ENCODE peak calls at places on chromosomes 3 and 15, in eight cellular contexts. I, H, A, F, W, K, V and N are unnamed samples.

GRCh38 chr15:69304176-69304533 is 5.4 kb downstream of the PAQR5 start:
- DNase-seq in I (peak), H (no peak), A (no peak), F (no peak), W (peak), K (no peak), V (no peak), N (peak)

GRCh38 chr15:101156509-101157159 is 95.2 kb downstream of the CHSY1 start:
- DNase-seq in I (no peak), H (no peak), A (no peak), F (no peak), W (no peak), K (peak), V (no peak), N (no peak)

GRCh38 chr15:70867911-70868467 is 14.0 kb upstream of the LARP6 start:
- DNase-seq in I (peak), H (no peak), A (no peak), F (no peak), W (no peak), K (no peak), V (no peak), N (no peak)

GRCh38 chr15:48794697-48795134 is 16.2 kb downstream of the CEP152 start:
- DNase-seq in I (peak), H (no peak), A (no peak), F (no peak), W (no peak), K (no peak), V (no peak), N (no peak)

GRCh38 chr15:60660290-60661051 is 181.5 kb upstream of the ICE2 start:
- DNase-seq in I (peak), H (no peak), A (no peak), F (no peak), W (peak), K (no peak), V (no peak), N (peak)

GRCh38 chr15:85316244-85316934 is 64.0 kb upstream of the AKAP13 start:
- DNase-seq in I (peak), H (peak), A (no peak), F (no peak), W (no peak), K (no peak), V (no peak), N (no peak)

GRCh38 chr3:131356006-131356405 is 25.6 kb upstream of the NUDT16 start:
- DNase-seq in I (peak), H (no peak), A (no peak), F (no peak), W (no peak), K (no peak), V (no peak), N (no peak)

GRCh38 chr15:48682949-48683651 is 37.6 kb upstream of the FBN1 start:
- DNase-seq in I (peak), H (no peak), A (no peak), F (no peak), W (no peak), K (no peak), V (no peak), N (no peak)

GRCh38 chr15:63238796-63239195 is 38.6 kb upstream of the APH1B start:
- DNase-seq in I (peak), H (no peak), A (no peak), F (no peak), W (no peak), K (no peak), V (no peak), N (no peak)

GRCh38 chr15:93929375-93930094 is 301.8 kb upstream of the MCTP2 start:
- DNase-seq in I (peak), H (no peak), A (no peak), F (no peak), W (no peak), K (no peak), V (no peak), N (peak)

GRCh38 chr3:17678116-17678741 is 64.2 kb downstream of the TBC1D5 start:
- DNase-seq in I (peak), H (no peak), A (no peak), F (no peak), W (peak), K (no peak), V (no peak), N (no peak)

GRCh38 chr3:141537866-141538265 is 51.0 kb downstream of the RASA2 start:
- DNase-seq in I (no peak), H (no peak), A (no peak), F (no peak), W (no peak), K (no peak), V (no peak), N (no peak)

GRCh38 chr15:72398648-72399047 is 543 bp downstream of the TMEM202 start:
- DNase-seq in I (no peak), H (no peak), A (no peak), F (no peak), W (no peak), K (no peak), V (no peak), N (no peak)